ENCODE peak calls at places on chromosomes 4 and X, in seven cellular contexts. Z is PC-9, F is IMR-90, K is NT2/D1, Y is left ventricle myocardium superior, T is fibroblast of the conjunctiva, P is C1 segment of cervical spinal cord. C is an unnamed sample.

GRCh38 chrX:87846956-87847355 is 329.4 kb downstream of the KLHL4 start:
- DNase-seq in Z (no peak), F (no peak), K (no peak), Y (no peak), T (no peak), P (no peak), C (no peak)

GRCh38 chr4:10019521-10020051 is 1.7 kb downstream of the SLC2A9 start:
- DNase-seq in Z (no peak), F (no peak), K (no peak), Y (peak; percentile 62), T (no peak), P (peak; percentile 60), C (no peak)

GRCh38 chr4:165375465-165375864 is 3.3 kb upstream of the CPE start:
- DNase-seq in Z (no peak), F (no peak), K (no peak), Y (no peak), T (no peak), P (no peak), C (no peak)

GRCh38 chr4:3284734-3285557 is 7.9 kb upstream of the RGS12 start:
- DNase-seq in Z (no peak), F (no peak), K (no peak), Y (no peak), T (no peak), P (no peak), C (no peak)

GRCh38 chr4:1508161-1509160 is 102.2 kb upstream of the NKX1-1 start:
- DNase-seq in Z (no peak), F (no peak), K (no peak), Y (peak; percentile 19), T (no peak), P (no peak), C (no peak)

GRCh38 chr4:17623451-17624001 is 9.1 kb downstream of the MED28 start:
- DNase-seq in Z (no peak), F (peak; percentile 68), K (no peak), Y (no peak), T (peak; percentile 49), P (no peak), C (no peak)

GRCh38 chrX:136879001-136879667 is 1.4 kb downstream of the RBMX start:
- DNase-seq in Z (no peak), F (no peak), K (no peak), Y (no peak), T (no peak), P (no peak), C (no peak)

GRCh38 chrX:54865208-54865607 is 55.4 kb upstream of the TRO start:
- DNase-seq in Z (no peak), F (no peak), K (no peak), Y (no peak), T (no peak), P (no peak), C (no peak)

GRCh38 chr4:166723532-166724140 is 510.7 kb downstream of the SPOCK3 start:
- DNase-seq in Z (no peak), F (no peak), K (no peak), Y (no peak), T (no peak), P (no peak), C (no peak)

GRCh38 chr4:154444958-154445357 is 46.6 kb downstream of the DCHS2 start:
- DNase-seq in Z (no peak), F (no peak), K (no peak), Y (no peak), T (no peak), P (no peak), C (no peak)

GRCh38 chrX:132480581-132481203 is 8.1 kb downstream of the MBNL3 start:
- DNase-seq in Z (peak; percentile 30), F (peak; percentile 20), K (no peak), Y (no peak), T (no peak), P (peak; percentile 35), C (peak; percentile 44)

GRCh38 chr4:37603070-37603468 is 83.1 kb downstream of the RELL1 start:
- DNase-seq in Z (peak; percentile 73), F (peak; percentile 61), K (peak; percentile 46), Y (peak; percentile 89), T (peak; percentile 51), P (peak; percentile 74), C (peak; percentile 76)

GRCh38 chr4:112120021-112120420 is 25.2 kb upstream of the FAM241A start:
- DNase-seq in Z (no peak), F (no peak), K (no peak), Y (no peak), T (no peak), P (no peak), C (no peak)

GRCh38 chrX:130726661-130727060 is 176.3 kb downstream of the ENOX2 start:
- DNase-seq in Z (no peak), F (peak; percentile 49), K (no peak), Y (no peak), T (no peak), P (no peak), C (peak; percentile 60)

GRCh38 chr4:169275180-169275579 is 4.4 kb upstream of the SH3RF1 start:
- DNase-seq in Z (no peak), F (no peak), K (no peak), Y (no peak), T (no peak), P (no peak), C (no peak)

GRCh38 chr4:82780398-82781231 is 18.0 kb downstream of the SCD5 start:
- DNase-seq in Z (peak; percentile 85), F (peak; percentile 59), K (no peak), Y (peak; percentile 87), T (no peak), P (peak; percentile 66), C (peak; percentile 79)

GRCh38 chr4:139625487-139625886 is 40.1 kb upstream of the MGST2 start:
- DNase-seq in Z (no peak), F (no peak), K (no peak), Y (peak; percentile 44), T (no peak), P (no peak), C (no peak)

GRCh38 chrX:70979136-70979762 is 48.4 kb upstream of the SLC7A3 start:
- DNase-seq in Z (peak; percentile 0), F (peak; percentile 52), K (peak; percentile 22), Y (no peak), T (peak; percentile 13), P (peak; percentile 9), C (peak; percentile 25)

GRCh38 chrX:101390664-101391525 is at the start of gene RPL36A:
- DNase-seq in Z (peak; percentile 85), F (peak; percentile 89), K (peak; percentile 86), Y (peak; percentile 90), T (peak; percentile 88), P (peak; percentile 70), C (peak; percentile 87)

GRCh38 chr4:19803406-19803805 is 448.3 kb upstream of the SLIT2 start:
- DNase-seq in Z (no peak), F (peak; percentile 6), K (no peak), Y (no peak), T (no peak), P (no peak), C (no peak)

GRCh38 chr4:80140237-80140636 is 57.1 kb upstream of the PRDM8 start:
- DNase-seq in Z (no peak), F (no peak), K (no peak), Y (no peak), T (no peak), P (no peak), C (no peak)

GRCh38 chr4:152094851-152095700 is 334.3 kb upstream of the GATB start:
- DNase-seq in Z (no peak), F (peak; percentile 67), K (no peak), Y (no peak), T (no peak), P (no peak), C (peak; percentile 14)

GRCh38 chrX:12370444-12371089 is 232.3 kb downstream of the FRMPD4 start:
- DNase-seq in Z (no peak), F (peak; percentile 94), K (no peak), Y (no peak), T (peak; percentile 1), P (no peak), C (peak; percentile 16)

GRCh38 chr4:55143858-55144257 is 18.5 kb upstream of the KDR start:
- DNase-seq in Z (peak; percentile 17), F (no peak), K (no peak), Y (no peak), T (no peak), P (no peak), C (peak; percentile 57)

GRCh38 chr4:84493092-84493850 is 5.8 kb downstream of the NKX6-1 start:
- DNase-seq in Z (no peak), F (peak; percentile 10), K (no peak), Y (peak; percentile 30), T (no peak), P (no peak), C (no peak)

GRCh38 chrX:14832151-14832550 is 40.7 kb downstream of the FANCB start:
- DNase-seq in Z (no peak), F (peak; percentile 80), K (no peak), Y (no peak), T (no peak), P (no peak), C (no peak)

GRCh38 chr4:48093949-48094550 is 40.0 kb downstream of the TXK start:
- DNase-seq in Z (peak; percentile 74), F (peak; percentile 7), K (no peak), Y (no peak), T (no peak), P (no peak), C (peak; percentile 45)

GRCh38 chr4:183326853-183327252 is 4.6 kb upstream of the CLDN24 start:
- DNase-seq in Z (no peak), F (peak; percentile 40), K (no peak), Y (no peak), T (no peak), P (no peak), C (peak; percentile 23)

GRCh38 chr4:84031401-84031800 is 467.7 kb downstream of the NKX6-1 start:
- DNase-seq in Z (no peak), F (no peak), K (no peak), Y (no peak), T (no peak), P (no peak), C (no peak)

GRCh38 chr4:8278009-8278395 is 8.4 kb downstream of the HTRA3 start:
- DNase-seq in Z (no peak), F (peak; percentile 33), K (no peak), Y (peak; percentile 36), T (no peak), P (no peak), C (no peak)

GRCh38 chrX:86047174-86047991 is at the start of gene CHM:
- DNase-seq in Z (peak; percentile 45), F (peak; percentile 84), K (peak; percentile 55), Y (peak; percentile 37), T (peak; percentile 71), P (no peak), C (peak; percentile 91)

GRCh38 chr4:174332741-174333493 is 49.2 kb downstream of the CEP44 start:
- DNase-seq in Z (no peak), F (no peak), K (no peak), Y (no peak), T (no peak), P (no peak), C (no peak)

C was measured in MCF 10A.